ENCODE peak calls at places on chromosome 20, in ten cellular contexts. P is stimulated activated naive CD4-positive, alpha-beta T cell treated with Interleukin-2 at 50 U/mL for 16 hours; V is transverse colon; Y is mesothelial cell of epicardium; B is stomach; R is lung; K is stimulated activated CD8-positive, alpha-beta memory T cell treated with anti-CD3 and anti-CD28 coated beads, Interleukin-4, amount 100 ng/mL, for 24 hours; U is cardiac septum; F is iris pigment epithelial cell; X is effector memory CD4-positive, alpha-beta T cell. I is an unnamed sample.

GRCh38 chr20:25356294-25356933 is 34.2 kb downstream of the ABHD12 start:
- DNase-seq in K (no peak), Y (no peak), P (no peak), U (peak; percentile 46), F (no peak), R (no peak), X (no peak), V (no peak), B (no peak), I (no peak)

GRCh38 chr20:34220581-34220980 is 20.6 kb upstream of the ASIP start:
- DNase-seq in X (no peak), Y (no peak), K (no peak), R (no peak), F (peak; percentile 77), V (no peak), B (no peak), P (no peak), U (no peak), I (peak; percentile 8)

GRCh38 chr20:3697588-3698235 is 14.7 kb downstream of the SIGLEC1 start:
- DNase-seq in R (no peak), K (no peak), U (no peak), F (no peak), X (no peak), Y (no peak), B (no peak), V (no peak), P (no peak), I (no peak)

GRCh38 chr20:64245746-64246595 is 9.6 kb upstream of the PCMTD2 start:
- DNase-seq in F (no peak), Y (peak; percentile 31), V (no peak), K (no peak), U (no peak), B (peak; percentile 11), P (no peak), X (no peak), R (no peak), I (no peak)

GRCh38 chr20:25987073-25987927 is 290.6 kb upstream of the ZNF337 start:
- DNase-seq in V (peak; percentile 27), P (peak; percentile 49), R (no peak), X (no peak), Y (no peak), B (no peak), F (no peak), K (peak; percentile 22), U (peak; percentile 72), I (no peak)

GRCh38 chr20:47606414-47607207 is 104.9 kb downstream of the NCOA3 start:
- DNase-seq in V (no peak), U (no peak), R (peak; percentile 34), B (no peak), X (no peak), Y (no peak), P (no peak), K (no peak), F (no peak), I (no peak)

GRCh38 chr20:62045118-62045517 is 20.6 kb downstream of the TAF4 start:
- DNase-seq in V (no peak), F (no peak), R (no peak), B (no peak), X (no peak), Y (no peak), P (no peak), K (no peak), U (no peak), I (no peak)

GRCh38 chr20:57092112-57092899 is 174.1 kb downstream of the BMP7 start:
- DNase-seq in P (no peak), Y (peak; percentile 80), V (peak; percentile 51), R (peak; percentile 53), B (peak; percentile 64), K (peak; percentile 35), U (no peak), F (peak; percentile 35), X (peak; percentile 5), I (no peak)

GRCh38 chr20:1457992-1458391 is 8.7 kb downstream of the NSFL1C start:
- DNase-seq in U (no peak), P (no peak), X (no peak), F (no peak), B (no peak), Y (no peak), K (no peak), R (no peak), V (no peak), I (no peak)

GRCh38 chr20:31394900-31395299 is 4.5 kb upstream of the DEFB119 start:
- DNase-seq in U (no peak), B (no peak), K (no peak), P (no peak), X (no peak), R (no peak), V (no peak), Y (no peak), F (no peak), I (no peak)

GRCh38 chr20:3084283-3084985 is at the start of gene AVP:
- DNase-seq in B (no peak), P (no peak), F (no peak), V (no peak), Y (no peak), X (no peak), U (no peak), R (no peak), K (no peak), I (no peak)

GRCh38 chr20:59999502-59999901 is 41.3 kb downstream of the CDH26 start:
- DNase-seq in R (no peak), U (no peak), Y (no peak), F (no peak), B (no peak), V (no peak), X (no peak), P (no peak), K (no peak), I (peak; percentile 77)

GRCh38 chr20:39822667-39823066 is 860.5 kb downstream of the DHX35 start:
- DNase-seq in U (no peak), R (no peak), F (peak; percentile 9), P (no peak), X (no peak), K (no peak), Y (no peak), B (no peak), V (no peak), I (no peak)

GRCh38 chr20:43837856-43838702 is 76.6 kb upstream of the TOX2 start:
- DNase-seq in B (no peak), K (no peak), P (no peak), V (no peak), Y (no peak), F (no peak), U (no peak), X (no peak), R (no peak), I (peak; percentile 86)

GRCh38 chr20:61636531-61637116 is 384.6 kb downstream of the CDH4 start:
- DNase-seq in U (peak; percentile 62), P (no peak), X (no peak), B (no peak), R (no peak), Y (no peak), F (no peak), K (no peak), V (no peak), I (no peak)

GRCh38 chr20:37333848-37334318 is 12.1 kb upstream of the SRC start:
- DNase-seq in K (no peak), F (no peak), P (no peak), R (no peak), X (no peak), Y (no peak), U (no peak), B (no peak), V (no peak), I (no peak)

GRCh38 chr20:61420056-61420455 is 168.0 kb downstream of the CDH4 start:
- DNase-seq in Y (no peak), V (no peak), B (no peak), P (no peak), X (no peak), R (no peak), U (no peak), K (no peak), F (no peak), I (no peak)

GRCh38 chr20:59571591-59572314 is 32.6 kb upstream of the PHACTR3 start:
- DNase-seq in R (peak; percentile 59), B (peak; percentile 55), X (peak; percentile 9), V (peak; percentile 59), K (peak; percentile 23), Y (peak; percentile 81), F (peak; percentile 38), U (no peak), P (peak; percentile 38), I (no peak)

GRCh38 chr20:20649945-20650344 is 62.5 kb downstream of the RALGAPA2 start:
- DNase-seq in Y (no peak), R (no peak), B (no peak), U (no peak), V (no peak), X (no peak), K (no peak), P (no peak), F (no peak), I (no peak)

GRCh38 chr20:15916623-15917022 is 656.6 kb downstream of the KIF16B start:
- DNase-seq in X (no peak), F (no peak), Y (no peak), U (no peak), V (no peak), B (no peak), P (no peak), R (no peak), K (no peak), I (peak; percentile 45)

GRCh38 chr20:18188446-18188845 is 50.8 kb downstream of the KAT14 start:
- DNase-seq in F (peak; percentile 57), B (no peak), R (no peak), X (no peak), V (no peak), U (no peak), Y (no peak), P (no peak), K (no peak), I (no peak)

GRCh38 chr20:38706482-38706881 is 17.8 kb upstream of the SLC32A1 start:
- DNase-seq in X (no peak), Y (no peak), U (no peak), R (no peak), V (no peak), B (no peak), K (no peak), F (no peak), P (no peak), I (no peak)

GRCh38 chr20:46070215-46070910 is 19.4 kb downstream of the NCOA5 start:
- DNase-seq in X (no peak), F (peak; percentile 95), B (no peak), V (no peak), P (no peak), R (no peak), Y (no peak), U (no peak), K (no peak), I (peak; percentile 42)

GRCh38 chr20:21240394-21240793 is 62.7 kb upstream of the XRN2 start:
- DNase-seq in U (no peak), V (no peak), K (no peak), Y (no peak), P (no peak), F (no peak), B (no peak), X (no peak), R (no peak), I (no peak)

GRCh38 chr20:52242237-52243230 is 51.0 kb upstream of the ZFP64 start:
- DNase-seq in P (no peak), R (no peak), V (no peak), B (no peak), F (peak; percentile 11), U (no peak), Y (no peak), K (no peak), X (no peak), I (no peak)

GRCh38 chr20:62149532-62150235 is 6.1 kb downstream of the SS18L1 start:
- DNase-seq in R (no peak), X (no peak), K (no peak), V (no peak), P (no peak), Y (no peak), B (no peak), U (no peak), F (peak; percentile 33), I (no peak)

GRCh38 chr20:32707691-32708581 is 34.2 kb upstream of the C20orf203 start:
- DNase-seq in X (no peak), R (no peak), P (no peak), F (peak; percentile 14), K (no peak), V (no peak), B (no peak), Y (no peak), U (no peak), I (no peak)

GRCh38 chr20:58893355-58894151 is 41.0 kb downstream of the GNAS start:
- DNase-seq in X (no peak), B (no peak), Y (no peak), U (no peak), F (peak; percentile 35), P (peak; percentile 48), K (no peak), V (no peak), R (no peak), I (no peak)